ENCODE peak calls at places on chromosomes 16 and 17, in six cellular contexts. Y, H, M, O, D and U are unnamed samples.

GRCh38 chr17:31593806-31594205 is 202.3 kb downstream of the RAB11FIP4 start:
- DNase-seq in Y (peak; percentile 62), M (peak; percentile 94), D (no peak), O (no peak), H (no peak), U (no peak)

GRCh38 chr17:36972186-36972686 is 23.5 kb downstream of the AATF start:
- DNase-seq in H (no peak), O (no peak), M (peak; percentile 16), Y (no peak), D (no peak), U (no peak)

GRCh38 chr16:50323335-50324011 is 45.3 kb downstream of the BRD7 start:
- DNase-seq in H (no peak), O (no peak), M (peak; percentile 48), D (peak; percentile 26), Y (peak; percentile 71), U (no peak)

GRCh38 chr16:56332464-56333079 is 92.8 kb downstream of the AMFR start:
- DNase-seq in Y (peak; percentile 47), M (peak; percentile 64), O (no peak), H (no peak), D (peak; percentile 76), U (peak; percentile 67)

GRCh38 chr16:87964049-87964448 is 12.8 kb downstream of the BANP start:
- DNase-seq in H (no peak), Y (no peak), O (no peak), M (no peak), D (no peak), U (no peak)

GRCh38 chr17:68576811-68577551 is 24.2 kb downstream of the FAM20A start:
- DNase-seq in M (peak; percentile 75), H (peak; percentile 54), Y (peak; percentile 75), O (no peak), D (peak; percentile 55), U (no peak)

GRCh38 chr16:69798466-69798865 is 36.3 kb downstream of the WWP2 start:
- DNase-seq in H (no peak), Y (no peak), O (no peak), M (peak; percentile 16), D (no peak), U (no peak)

GRCh38 chr17:60585887-60586286 is 14.1 kb upstream of the PPM1D start:
- DNase-seq in H (no peak), Y (no peak), D (no peak), M (no peak), O (no peak), U (no peak)

GRCh38 chr17:17305282-17305801 is 2.2 kb downstream of the NT5M start:
- DNase-seq in H (no peak), O (peak; percentile 80), M (no peak), Y (no peak), D (peak; percentile 72), U (no peak)

GRCh38 chr17:75976175-75976848 is 2.7 kb downstream of the ACOX1 start:
- DNase-seq in H (no peak), O (no peak), Y (no peak), M (no peak), D (no peak), U (no peak)

GRCh38 chr17:1999557-2000251 is 25.4 kb downstream of the RTN4RL1 start:
- DNase-seq in H (no peak), M (peak; percentile 15), Y (peak; percentile 48), D (peak; percentile 87), O (no peak), U (no peak)

GRCh38 chr16:53518550-53519416 is 15.8 kb upstream of the AKTIP start:
- DNase-seq in H (no peak), D (peak; percentile 85), M (peak; percentile 59), O (peak; percentile 67), Y (no peak), U (no peak)

GRCh38 chr17:2086306-2086705 is 31.4 kb downstream of the HIC1 start:
- DNase-seq in O (no peak), D (no peak), Y (no peak), M (no peak), H (no peak), U (no peak)

GRCh38 chr17:20791626-20792025 is 212.1 kb downstream of the CDRT15L2 start:
- DNase-seq in Y (no peak), M (no peak), O (no peak), D (no peak), H (no peak), U (no peak)

GRCh38 chr17:58249270-58250133 is 11.1 kb downstream of the LPO start:
- DNase-seq in Y (peak; percentile 8), D (peak; percentile 70), M (peak; percentile 63), O (peak; percentile 91), H (peak; percentile 8), U (peak; percentile 31)

GRCh38 chr17:17041018-17041521 is 1.2 kb upstream of the MPRIP start:
- DNase-seq in H (no peak), D (no peak), M (peak; percentile 66), O (no peak), Y (no peak), U (peak; percentile 37)

GRCh38 chr17:80832266-80832676 is 159.4 kb upstream of the CHMP6 start:
- DNase-seq in O (no peak), D (no peak), M (peak; percentile 73), Y (peak; percentile 70), H (peak; percentile 70), U (no peak)

GRCh38 chr17:41530062-41531048 is 2.2 kb upstream of the KRT19 start:
- DNase-seq in Y (peak; percentile 58), M (peak; percentile 97), D (no peak), O (no peak), H (peak; percentile 62), U (peak; percentile 100)

GRCh38 chr17:51907041-51907440 is 251.5 kb downstream of the CA10 start:
- DNase-seq in M (no peak), Y (no peak), D (no peak), H (no peak), O (no peak), U (no peak)